ENCODE peak calls at places on chromosomes 11 and 22, in six cellular contexts. O is SK-N-SH, H is hepatocyte, D is H9, Y is fibroblast of lung, Q is neural progenitor cell. P is an unnamed sample.

GRCh38 chr11:44032304-44033085 is 15.3 kb upstream of the ACCSL start:
- DNase-seq in O (no peak), Y (peak; percentile 87), H (no peak), Q (no peak), D (no peak), P (no peak)

GRCh38 chr11:78261869-78262637 is 73.3 kb downstream of the USP35 start:
- DNase-seq in H (no peak), Y (no peak), O (no peak), Q (no peak), D (no peak), P (no peak)

GRCh38 chr11:58433638-58434203 is 5.8 kb upstream of the OR5B2 start:
- DNase-seq in O (no peak), D (no peak), H (no peak), Y (no peak), Q (no peak), P (no peak)

GRCh38 chr22:33328789-33329296 is 270.7 kb upstream of the SYN3 start:
- DNase-seq in Y (peak; percentile 95), H (peak; percentile 37), O (no peak), Q (no peak), D (no peak), P (peak; percentile 87)

GRCh38 chr22:38699784-38700183 is 959 bp downstream of the JOSD1 start:
- DNase-seq in H (peak; percentile 29), D (no peak), Q (no peak), O (no peak), Y (peak; percentile 51), P (peak; percentile 54)

GRCh38 chr11:121841487-121842167 is 274.4 kb downstream of the BLID start:
- DNase-seq in Y (peak; percentile 94), O (no peak), H (no peak), D (no peak), Q (peak; percentile 68), P (no peak)

GRCh38 chr11:62444271-62444833 is 25.5 kb downstream of the SCGB1A1 start:
- DNase-seq in Q (peak; percentile 41), O (peak; percentile 92), H (no peak), Y (peak; percentile 69), D (peak; percentile 36), P (no peak)

GRCh38 chr11:118766035-118766434 is 24.9 kb downstream of the DDX6 start:
- DNase-seq in Y (no peak), O (no peak), D (no peak), Q (no peak), H (no peak), P (no peak)

GRCh38 chr11:15843309-15843857 is 513.0 kb downstream of the SOX6 start:
- DNase-seq in O (peak; percentile 60), Y (peak; percentile 72), H (no peak), Q (peak; percentile 62), D (peak; percentile 31), P (peak; percentile 38)

GRCh38 chr22:46027219-46028068 is 50.5 kb upstream of the WNT7B start:
- DNase-seq in Y (no peak), D (no peak), O (no peak), H (peak; percentile 78), Q (peak; percentile 44), P (no peak)

GRCh38 chr11:95308512-95309035 is 77.6 kb upstream of the SESN3 start:
- DNase-seq in Y (no peak), Q (no peak), H (no peak), O (no peak), D (no peak), P (peak; percentile 82)

GRCh38 chr11:128854801-128855200 is 12.3 kb downstream of the KCNJ1 start:
- DNase-seq in D (no peak), Q (no peak), Y (no peak), O (no peak), H (no peak), P (no peak)

GRCh38 chr11:57203359-57203758 is 21.6 kb downstream of the LRRC55 start:
- DNase-seq in Q (peak; percentile 50), Y (no peak), D (no peak), H (no peak), O (peak; percentile 66), P (no peak)

GRCh38 chr11:111047376-111047775 is 198.1 kb upstream of the POU2AF2 start:
- DNase-seq in Y (peak; percentile 53), H (no peak), O (no peak), D (peak; percentile 47), Q (peak; percentile 44), P (no peak)

GRCh38 chr22:30866811-30867271 is 101.7 kb downstream of the MORC2 start:
- DNase-seq in O (peak; percentile 50), Q (peak; percentile 31), Y (no peak), D (peak; percentile 32), H (peak; percentile 3), P (no peak)

GRCh38 chr11:61601512-61601911 is 20.6 kb upstream of the SYT7 start:
- DNase-seq in Y (no peak), O (no peak), Q (no peak), D (no peak), H (peak; percentile 69), P (no peak)

GRCh38 chr22:39349506-39349966 is 255 bp upstream of the SYNGR1 start:
- DNase-seq in D (no peak), Y (peak; percentile 24), O (peak; percentile 95), Q (peak; percentile 88), H (peak; percentile 81), P (no peak)

GRCh38 chr11:113114452-113115027 is 153.3 kb downstream of the NCAM1 start:
- DNase-seq in O (peak; percentile 49), H (peak; percentile 79), Y (peak; percentile 46), Q (peak; percentile 73), D (peak; percentile 62), P (peak; percentile 49)

GRCh38 chr22:46061431-46062231 is 84.7 kb upstream of the WNT7B start:
- DNase-seq in Q (peak; percentile 84), O (peak; percentile 45), Y (no peak), H (no peak), D (peak; percentile 69), P (peak; percentile 32)

GRCh38 chr11:33775832-33776231 is 1.5 kb upstream of the FBXO3 start:
- DNase-seq in Y (peak; percentile 21), Q (no peak), D (no peak), O (no peak), H (no peak), P (no peak)

GRCh38 chr11:36073411-36074203 is 129.7 kb downstream of the LDLRAD3 start:
- DNase-seq in Y (peak; percentile 64), D (no peak), O (peak; percentile 69), H (peak; percentile 52), Q (peak; percentile 45), P (peak; percentile 30)

GRCh38 chr11:19951558-19952083 is 208.7 kb downstream of the DBX1 start:
- DNase-seq in Y (peak; percentile 54), H (peak; percentile 81), O (peak; percentile 42), D (no peak), Q (peak; percentile 77), P (peak; percentile 62)

GRCh38 chr11:114253771-114254170 is 42.4 kb upstream of the NNMT start:
- DNase-seq in Y (no peak), H (no peak), O (peak; percentile 21), Q (no peak), D (no peak), P (no peak)

GRCh38 chr11:114250993-114251796 is 45.0 kb upstream of the NNMT start:
- DNase-seq in D (no peak), H (no peak), Y (no peak), O (peak; percentile 21), Q (no peak), P (no peak)

GRCh38 chr11:114254571-114255146 is 41.5 kb upstream of the NNMT start:
- DNase-seq in Y (no peak), H (no peak), O (no peak), Q (no peak), D (no peak), P (no peak)

GRCh38 chr11:114250180-114250579 is 46.0 kb upstream of the NNMT start:
- DNase-seq in D (no peak), H (no peak), Y (no peak), Q (no peak), O (peak; percentile 7), P (no peak)

DNA sequence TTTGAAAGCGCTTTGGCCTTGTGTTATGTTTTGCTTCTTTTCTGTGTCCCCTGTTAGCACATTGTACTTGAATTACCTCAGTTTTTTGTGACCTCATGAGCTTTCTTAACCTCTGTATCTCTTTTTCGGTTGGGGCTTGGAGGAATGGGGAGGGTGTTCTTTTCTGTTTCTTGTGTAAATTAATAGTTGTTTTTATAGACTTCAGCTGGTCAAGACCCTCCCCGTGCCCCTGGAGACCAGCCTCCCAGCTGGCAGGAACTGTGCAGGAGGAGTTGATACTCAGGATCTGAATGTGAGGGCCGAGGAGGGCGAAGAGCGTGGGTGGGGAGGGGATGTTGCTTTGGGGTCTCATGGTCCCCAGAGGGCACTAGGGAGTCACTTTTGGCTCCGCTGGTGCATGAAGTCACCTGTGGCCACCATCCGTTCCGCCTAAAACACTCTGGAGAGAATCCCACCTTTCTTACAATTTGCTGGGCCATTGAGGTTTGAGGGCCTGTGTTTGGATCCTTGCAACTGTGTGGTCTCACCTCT is 44.3 kb upstream of the NNMT start:
- DNase-seq in H (no peak), Y (no peak), D (peak; percentile 61), O (peak; percentile 43), Q (peak; percentile 41), P (no peak)
- TF ChIP-seq CTCF in H (no peak), Y (no peak), D (peak; percentile 54), O (no peak), Q (peak; percentile 36), P (no peak)

DNA sequence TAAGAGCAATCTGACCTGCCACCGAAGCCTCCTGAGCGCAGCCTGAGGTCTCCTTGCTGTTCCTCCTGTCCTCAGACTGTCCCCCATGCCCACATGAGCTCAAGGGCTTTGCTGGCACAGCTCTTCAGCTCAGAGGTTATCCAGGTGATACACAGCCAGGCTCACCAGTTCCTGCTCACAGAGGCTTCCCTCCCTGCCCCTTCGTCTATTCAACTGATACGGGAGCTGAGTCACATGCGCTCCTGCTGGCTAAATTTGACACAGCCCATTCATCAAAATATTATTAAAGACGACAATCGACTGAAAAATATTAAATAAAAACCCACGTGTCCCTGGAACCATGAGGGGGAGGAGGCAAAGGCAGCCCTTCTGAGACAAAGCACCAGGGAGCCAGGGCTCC is 40.7 kb downstream of the DUSP8 start:
- DNase-seq in Q (no peak), D (no peak), Y (peak; percentile 40), H (no peak), O (no peak), P (peak; percentile 58)
- H3K79me2 ChIP-seq in Q (peaks cover 37% of the 10 kb centered on the region), D (peaks cover 1% of the 10 kb centered on the region), Y (peaks cover 43% of the 10 kb centered on the region), H (peaks cover 93% of the 10 kb centered on the region), O (peaks cover 98% of the 10 kb centered on the region), P (peaks cover 82% of the 10 kb centered on the region)

DNA sequence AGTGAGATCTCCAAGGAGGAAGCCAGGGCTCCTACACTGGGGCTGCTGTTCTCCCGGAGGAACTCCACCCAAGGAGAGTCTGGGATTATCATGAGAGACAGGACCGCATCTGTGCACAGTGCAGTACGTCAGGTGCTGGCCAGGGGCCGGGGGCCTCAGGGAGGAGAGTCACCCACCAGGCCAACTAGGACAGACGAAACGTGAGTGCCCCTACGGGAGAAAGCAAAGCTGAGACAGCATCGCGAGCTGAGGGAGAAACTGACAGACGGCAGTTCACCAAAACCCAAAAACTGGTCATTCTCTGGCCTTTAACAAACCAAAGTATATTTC is 273.4 kb downstream of the BRD1 start:
- DNase-seq in H (no peak), Q (no peak), Y (no peak), O (no peak), D (peak; percentile 11), P (no peak)
- H3K9me3 ChIP-seq in H (no peaks in the 10 kb centered on the region), Q (no peaks in the 10 kb centered on the region), Y (no peaks in the 10 kb centered on the region), O (peaks cover 4% of the 10 kb centered on the region), D (peaks cover 8% of the 10 kb centered on the region), P (peaks cover 48% of the 10 kb centered on the region)

DNA sequence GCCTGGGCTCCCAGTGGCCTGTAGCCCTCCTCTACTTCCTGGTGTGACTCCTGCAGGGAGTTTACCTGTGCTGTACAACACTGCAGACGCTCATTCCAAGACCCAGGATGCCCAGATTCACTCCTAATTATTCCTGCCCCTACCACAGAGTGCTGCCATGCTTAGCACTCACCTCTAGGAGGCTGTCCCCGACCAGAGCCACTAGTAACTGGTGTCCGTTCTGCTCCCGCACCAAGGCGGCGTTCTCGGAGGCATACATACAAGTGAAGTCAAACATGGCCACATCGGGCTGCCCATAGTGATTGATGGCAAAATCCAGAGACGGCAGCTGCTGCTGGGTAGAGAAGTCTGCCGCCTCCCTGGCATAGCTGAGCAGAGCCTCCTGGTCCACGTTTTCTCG is 122.3 kb upstream of the BID start:
- DNase-seq in O (peak; percentile 49), Y (no peak), D (peak; percentile 79), H (no peak), Q (peak; percentile 69), P (no peak)
- TF ChIP-seq CTCF in O (peak; percentile 33), Y (peak; percentile 62), D (peak; percentile 71), H (peak; percentile 7), Q (peak; percentile 58), P (peak; percentile 37)

P was measured in mammary epithelial cell.